ENCODE peak calls at places on chromosomes 4 and X, in eight cellular contexts. One of them, this sample, is unnamed.
A peak's percentile ranks its signal among the peaks of the same experiment; 100 is the strongest.

GRCh38 chr4:31051151-31051550 is 331.0 kb downstream of the PCDH7 start:
- DNase-seq in breast epithelium: no peak
- DNase-seq in transverse colon: no peak
- DNase-seq in stomach: no peak
- DNase-seq in tibial nerve: no peak
- DNase-seq in ovary: no peak
- DNase-seq in A549: no peak
- DNase-seq in HepG2: no peak
- DNase-seq in this sample: no peak

GRCh38 chr4:48127231-48127881 is 6.7 kb downstream of the TXK start:
- DNase-seq in breast epithelium: no peak
- DNase-seq in transverse colon: no peak
- DNase-seq in stomach: no peak
- DNase-seq in tibial nerve: no peak
- DNase-seq in ovary: no peak
- DNase-seq in A549: no peak
- DNase-seq in HepG2: no peak
- DNase-seq in this sample: no peak

GRCh38 chr4:158111241-158111640 is 61.6 kb downstream of the GASK1B start:
- DNase-seq in breast epithelium: no peak
- DNase-seq in transverse colon: no peak
- DNase-seq in stomach: no peak
- DNase-seq in tibial nerve: no peak
- DNase-seq in ovary: no peak
- DNase-seq in A549: no peak
- DNase-seq in HepG2: no peak
- DNase-seq in this sample: no peak

GRCh38 chr4:153521995-153522799 is 56.0 kb downstream of the TMEM131L start:
- DNase-seq in breast epithelium: no peak
- DNase-seq in transverse colon: no peak
- DNase-seq in stomach: no peak
- DNase-seq in tibial nerve: no peak
- DNase-seq in ovary: no peak
- DNase-seq in A549: no peak
- DNase-seq in HepG2: no peak
- DNase-seq in this sample: no peak

GRCh38 chr4:172153694-172154093 is 340.5 kb downstream of the GALNTL6 start:
- DNase-seq in breast epithelium: no peak
- DNase-seq in transverse colon: no peak
- DNase-seq in stomach: no peak
- DNase-seq in tibial nerve: no peak
- DNase-seq in ovary: no peak
- DNase-seq in A549: no peak
- DNase-seq in HepG2: no peak
- DNase-seq in this sample: no peak

GRCh38 chr4:4838602-4839470 is 20.6 kb upstream of the MSX1 start:
- DNase-seq in breast epithelium: no peak
- DNase-seq in transverse colon: no peak
- DNase-seq in stomach: no peak
- DNase-seq in tibial nerve: no peak
- DNase-seq in ovary: no peak
- DNase-seq in A549: no peak
- DNase-seq in HepG2: peak; percentile 28
- DNase-seq in this sample: no peak

GRCh38 chr4:140875751-140876389 is 119.7 kb upstream of the TBC1D9 start:
- DNase-seq in breast epithelium: no peak
- DNase-seq in transverse colon: no peak
- DNase-seq in stomach: no peak
- DNase-seq in tibial nerve: no peak
- DNase-seq in ovary: no peak
- DNase-seq in A549: no peak
- DNase-seq in HepG2: no peak
- DNase-seq in this sample: no peak

GRCh38 chrX:145475725-145476124 is 228.4 kb downstream of the SPANXN1 start:
- DNase-seq in breast epithelium: no peak
- DNase-seq in transverse colon: no peak
- DNase-seq in stomach: no peak
- DNase-seq in tibial nerve: no peak
- DNase-seq in ovary: no peak
- DNase-seq in A549: no peak
- DNase-seq in HepG2: no peak
- DNase-seq in this sample: no peak

GRCh38 chr4:38177035-38177791 is 217.0 kb downstream of the PTTG2 start:
- DNase-seq in breast epithelium: no peak
- DNase-seq in transverse colon: peak; percentile 46
- DNase-seq in stomach: peak; percentile 71
- DNase-seq in tibial nerve: no peak
- DNase-seq in ovary: peak; percentile 52
- DNase-seq in A549: no peak
- DNase-seq in HepG2: no peak
- DNase-seq in this sample: no peak

GRCh38 chrX:49754238-49754857 is 58.6 kb upstream of the PAGE1 start:
- DNase-seq in breast epithelium: no peak
- DNase-seq in transverse colon: peak; percentile 14
- DNase-seq in stomach: peak; percentile 46
- DNase-seq in tibial nerve: peak; percentile 4
- DNase-seq in ovary: peak; percentile 49
- DNase-seq in A549: peak; percentile 4
- DNase-seq in HepG2: peak; percentile 24
- DNase-seq in this sample: peak; percentile 30

GRCh38 chrX:136147966-136148365 is 633 bp downstream of the FHL1 start:
- DNase-seq in breast epithelium: no peak
- DNase-seq in transverse colon: no peak
- DNase-seq in stomach: no peak
- DNase-seq in tibial nerve: no peak
- DNase-seq in ovary: peak; percentile 44
- DNase-seq in A549: no peak
- DNase-seq in HepG2: no peak
- DNase-seq in this sample: no peak

GRCh38 chrX:1390621-1391369 is 1.1 kb downstream of the SLC25A6 start:
- DNase-seq in breast epithelium: peak; percentile 43
- DNase-seq in transverse colon: peak; percentile 13
- DNase-seq in stomach: peak; percentile 25
- DNase-seq in tibial nerve: no peak
- DNase-seq in ovary: peak; percentile 46
- DNase-seq in A549: no peak
- DNase-seq in HepG2: no peak
- DNase-seq in this sample: peak; percentile 43

GRCh38 chr4:74317616-74318256 is 9.5 kb downstream of the EPGN start:
- DNase-seq in breast epithelium: no peak
- DNase-seq in transverse colon: no peak
- DNase-seq in stomach: no peak
- DNase-seq in tibial nerve: no peak
- DNase-seq in ovary: no peak
- DNase-seq in A549: no peak
- DNase-seq in HepG2: no peak
- DNase-seq in this sample: no peak

GRCh38 chrX:41605144-41605543 is 83.6 kb upstream of the GPR34 start:
- DNase-seq in breast epithelium: no peak
- DNase-seq in transverse colon: no peak
- DNase-seq in stomach: no peak
- DNase-seq in tibial nerve: no peak
- DNase-seq in ovary: no peak
- DNase-seq in A549: no peak
- DNase-seq in HepG2: no peak
- DNase-seq in this sample: no peak

GRCh38 chr4:59200992-59201391 is 1999.1 kb upstream of the ADGRL3 start:
- DNase-seq in breast epithelium: no peak
- DNase-seq in transverse colon: no peak
- DNase-seq in stomach: no peak
- DNase-seq in tibial nerve: no peak
- DNase-seq in ovary: no peak
- DNase-seq in A549: no peak
- DNase-seq in HepG2: no peak
- DNase-seq in this sample: no peak

GRCh38 chrX:19566359-19567141 is 51.2 kb upstream of the MAP3K15 start:
- DNase-seq in breast epithelium: no peak
- DNase-seq in transverse colon: peak; percentile 14
- DNase-seq in stomach: no peak
- DNase-seq in tibial nerve: no peak
- DNase-seq in ovary: no peak
- DNase-seq in A549: no peak
- DNase-seq in HepG2: peak; percentile 65
- DNase-seq in this sample: no peak

GRCh38 chr4:125836597-125837195 is 521.9 kb downstream of the FAT4 start:
- DNase-seq in breast epithelium: no peak
- DNase-seq in transverse colon: no peak
- DNase-seq in stomach: no peak
- DNase-seq in tibial nerve: no peak
- DNase-seq in ovary: no peak
- DNase-seq in A549: no peak
- DNase-seq in HepG2: no peak
- DNase-seq in this sample: no peak

GRCh38 chrX:135395064-135395463 is 26.7 kb upstream of the SMIM10L2A start:
- DNase-seq in breast epithelium: no peak
- DNase-seq in transverse colon: no peak
- DNase-seq in stomach: no peak
- DNase-seq in tibial nerve: no peak
- DNase-seq in ovary: no peak
- DNase-seq in A549: no peak
- DNase-seq in HepG2: no peak
- DNase-seq in this sample: no peak

GRCh38 chrX:81240701-81241100 is 38.8 kb downstream of the SH3BGRL start:
- DNase-seq in breast epithelium: no peak
- DNase-seq in transverse colon: no peak
- DNase-seq in stomach: no peak
- DNase-seq in tibial nerve: no peak
- DNase-seq in ovary: no peak
- DNase-seq in A549: no peak
- DNase-seq in HepG2: no peak
- DNase-seq in this sample: no peak

DNA sequence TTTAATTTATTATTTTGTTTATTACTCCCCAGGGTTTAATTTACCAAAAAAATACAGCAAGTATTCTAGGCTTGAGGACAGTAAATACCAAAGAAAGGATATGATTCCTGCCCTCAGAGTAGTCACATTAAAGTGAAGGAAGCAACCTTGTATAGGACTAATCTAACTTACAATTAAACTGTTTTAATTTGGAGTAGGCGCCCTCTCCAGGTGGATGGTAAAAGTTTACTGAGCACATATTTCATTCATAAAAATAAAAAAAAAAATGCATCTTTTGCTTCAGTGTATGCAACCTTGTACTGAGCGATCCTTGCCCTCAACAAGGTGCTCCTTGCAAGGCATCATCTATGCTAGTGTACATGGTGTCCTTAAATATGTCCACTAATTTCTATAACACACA is 72.0 kb upstream of the MAGEB16 start:
- DNase-seq in breast epithelium: no peak
- DNase-seq in transverse colon: no peak
- DNase-seq in stomach: no peak
- DNase-seq in tibial nerve: no peak
- DNase-seq in ovary: no peak
- DNase-seq in A549: no peak
- DNase-seq in HepG2: no peak
- DNase-seq in this sample: peak; percentile 12
- TF ChIP-seq CTCF in breast epithelium: no peak
- TF ChIP-seq CTCF in transverse colon: peak; percentile 12
- TF ChIP-seq CTCF in stomach: peak; percentile 14
- TF ChIP-seq CTCF in tibial nerve: no peak
- TF ChIP-seq CTCF in ovary: no peak
- TF ChIP-seq CTCF in A549: peak; percentile 30
- TF ChIP-seq CTCF in HepG2: no peak
- TF ChIP-seq CTCF in this sample: no peak

DNA sequence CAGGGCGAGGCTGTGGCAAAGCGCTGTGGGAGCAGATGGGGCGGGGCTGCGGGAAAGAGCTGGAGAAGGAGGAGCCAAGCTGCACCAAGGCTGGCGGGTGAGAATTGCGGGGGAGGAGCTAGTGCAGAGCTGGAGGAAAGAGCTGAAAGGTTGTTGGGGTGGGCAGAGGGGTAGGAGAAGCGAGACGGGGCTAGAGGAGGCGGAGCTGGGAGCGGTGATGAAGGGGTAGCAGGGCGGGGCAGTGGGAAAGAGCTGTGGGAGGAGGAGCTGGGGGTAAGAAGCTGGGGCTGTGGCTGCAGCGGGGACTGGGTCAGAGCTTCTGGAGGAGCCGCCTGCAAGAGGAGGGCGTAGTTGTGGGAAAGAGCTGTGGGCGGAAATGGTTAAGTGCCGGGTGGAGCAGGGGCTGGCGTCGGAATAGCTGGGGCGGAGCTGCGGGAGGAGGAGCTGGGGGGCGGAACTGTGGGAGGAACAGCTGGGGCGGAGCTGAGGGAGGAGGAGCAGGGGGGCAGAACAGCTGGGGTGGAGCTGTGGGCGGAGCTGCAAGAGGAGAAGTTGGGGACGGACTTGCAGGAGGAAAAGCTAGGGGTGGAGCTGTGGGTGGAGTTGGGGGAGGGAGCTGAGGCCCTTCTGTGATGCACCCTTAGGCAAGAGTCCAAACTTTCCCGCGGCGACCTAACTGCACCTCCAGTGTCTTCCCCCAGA is 1.9 kb upstream of the EOLA2 start:
- DNase-seq in breast epithelium: peak; percentile 92
- DNase-seq in transverse colon: peak; percentile 95
- DNase-seq in stomach: peak; percentile 91
- DNase-seq in tibial nerve: peak; percentile 92
- DNase-seq in ovary: peak; percentile 95
- DNase-seq in A549: peak; percentile 62
- DNase-seq in HepG2: peak; percentile 90
- DNase-seq in this sample: peak; percentile 98
- TF ChIP-seq POLR2A in breast epithelium: no peak
- TF ChIP-seq POLR2A in transverse colon: peak; percentile 89
- TF ChIP-seq POLR2A in stomach: no peak
- TF ChIP-seq POLR2A in tibial nerve: no peak
- TF ChIP-seq POLR2A in ovary: no peak
- TF ChIP-seq POLR2A in A549: no peak
- TF ChIP-seq POLR2A in HepG2: no peak
- TF ChIP-seq POLR2A in this sample: peak; percentile 32

GRCh38 chrX:129842510-129843208 is 1.0 kb downstream of the ZDHHC9 start:
- DNase-seq in breast epithelium: no peak
- DNase-seq in transverse colon: peak; percentile 55
- DNase-seq in stomach: peak; percentile 55
- DNase-seq in tibial nerve: peak; percentile 14
- DNase-seq in ovary: peak; percentile 49
- DNase-seq in A549: no peak
- DNase-seq in HepG2: peak; percentile 21
- DNase-seq in this sample: peak; percentile 23
- H3K27ac ChIP-seq in breast epithelium: peak overlapping the region; percentile 81
- H3K27ac ChIP-seq in transverse colon: peak overlapping the region; percentile 87
- H3K27ac ChIP-seq in stomach: peak overlapping the region; percentile 89
- H3K27ac ChIP-seq in tibial nerve: peak overlapping the region; percentile 72
- H3K27ac ChIP-seq in ovary: no peak overlapping the region
- H3K27ac ChIP-seq in A549: peak overlapping the region; percentile 78
- H3K27ac ChIP-seq in HepG2: peak overlapping the region; percentile 73
- H3K27ac ChIP-seq in this sample: peak overlapping the region; percentile 81

DNA sequence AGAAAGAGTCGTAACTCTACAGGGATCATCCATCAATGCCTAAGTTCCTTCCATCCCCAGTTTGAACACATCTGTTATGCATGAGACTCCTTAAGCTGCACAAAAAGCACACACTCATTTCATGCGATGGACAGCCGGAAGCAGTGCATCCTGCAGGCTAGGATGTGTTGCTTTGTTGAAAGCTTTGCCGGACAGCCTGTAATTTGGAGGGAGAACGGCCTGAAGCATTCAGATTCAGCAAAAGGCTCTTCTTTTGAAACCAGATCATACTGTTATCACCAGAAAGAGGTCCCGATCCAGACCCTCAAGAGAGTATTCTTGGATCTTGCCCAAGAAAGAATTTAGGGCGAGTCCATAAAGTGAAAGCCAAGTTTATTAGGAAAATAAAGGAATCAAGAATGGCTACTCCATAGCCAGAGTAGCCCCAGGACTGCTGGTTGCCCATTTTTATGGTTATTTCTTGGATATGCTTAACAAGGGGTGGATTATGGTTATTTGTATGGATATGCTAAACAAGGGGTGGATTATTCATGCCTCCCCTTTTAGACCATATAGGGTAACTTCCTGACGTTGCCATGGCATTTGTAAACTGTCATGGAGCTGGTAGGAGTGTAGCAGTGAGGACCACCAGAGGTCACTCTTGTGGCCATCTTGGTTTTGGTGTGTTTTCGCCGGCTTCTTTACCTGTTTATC is 48.1 kb upstream of the DHRSX start:
- DNase-seq in breast epithelium: no peak
- DNase-seq in transverse colon: no peak
- DNase-seq in stomach: no peak
- DNase-seq in tibial nerve: no peak
- DNase-seq in ovary: no peak
- DNase-seq in A549: no peak
- DNase-seq in HepG2: no peak
- DNase-seq in this sample: no peak
- TF ChIP-seq CTCF in breast epithelium: no peak
- TF ChIP-seq CTCF in transverse colon: no peak
- TF ChIP-seq CTCF in stomach: no peak
- TF ChIP-seq CTCF in tibial nerve: no peak
- TF ChIP-seq CTCF in ovary: no peak
- TF ChIP-seq CTCF in A549: no peak
- TF ChIP-seq CTCF in HepG2: peak; percentile 31
- TF ChIP-seq CTCF in this sample: no peak

This sample was measured in adrenal gland.